ENCODE peak calls at places on chromosomes 12 and 14, in four cellular contexts. One of them, this sample, is unnamed.

GRCh38 chr12:57127101-57127709 is 1.1 kb upstream of the LRP1 start:
- DNase-seq in GM12878: no peak
- DNase-seq in K562: peak; percentile 69
- DNase-seq in HCT116: peak; percentile 68
- DNase-seq in this sample: no peak

GRCh38 chr14:61889914-61890351 is 127.7 kb downstream of the SNAPC1 start:
- DNase-seq in GM12878: peak; percentile 81
- DNase-seq in K562: no peak
- DNase-seq in HCT116: no peak
- DNase-seq in this sample: no peak

GRCh38 chr12:89129471-89129870 is 222.8 kb downstream of the DUSP6 start:
- DNase-seq in GM12878: no peak
- DNase-seq in K562: no peak
- DNase-seq in HCT116: no peak
- DNase-seq in this sample: no peak

GRCh38 chr12:106914796-106915634 is 40.7 kb upstream of the TMEM263 start:
- DNase-seq in GM12878: peak; percentile 36
- DNase-seq in K562: no peak
- DNase-seq in HCT116: no peak
- DNase-seq in this sample: no peak

GRCh38 chr12:28137414-28137813 is 52.8 kb upstream of the CCDC91 start:
- DNase-seq in GM12878: no peak
- DNase-seq in K562: no peak
- DNase-seq in HCT116: no peak
- DNase-seq in this sample: no peak

GRCh38 chr12:86234309-86234708 is 21.9 kb downstream of the MGAT4C start:
- DNase-seq in GM12878: no peak
- DNase-seq in K562: no peak
- DNase-seq in HCT116: no peak
- DNase-seq in this sample: no peak

GRCh38 chr12:367972-368371 is 21.1 kb downstream of the KDM5A start:
- DNase-seq in GM12878: no peak
- DNase-seq in K562: no peak
- DNase-seq in HCT116: no peak
- DNase-seq in this sample: no peak

GRCh38 chr14:100955201-100955600 is 51.7 kb upstream of the RTL1 start:
- DNase-seq in GM12878: no peak
- DNase-seq in K562: no peak
- DNase-seq in HCT116: no peak
- DNase-seq in this sample: peak; percentile 50

GRCh38 chr12:120710805-120711296 is 593 bp downstream of the UNC119B start:
- DNase-seq in GM12878: no peak
- DNase-seq in K562: peak; percentile 57
- DNase-seq in HCT116: no peak
- DNase-seq in this sample: no peak

GRCh38 chr12:48489012-48489411 is 6.7 kb downstream of the C12orf54 start:
- DNase-seq in GM12878: peak; percentile 45
- DNase-seq in K562: no peak
- DNase-seq in HCT116: no peak
- DNase-seq in this sample: no peak

GRCh38 chr12:96397756-96398421 is 2.4 kb downstream of the CDK17 start:
- DNase-seq in GM12878: no peak
- DNase-seq in K562: no peak
- DNase-seq in HCT116: no peak
- DNase-seq in this sample: peak; percentile 42

GRCh38 chr14:66099931-66100330 is 386.2 kb upstream of the CCDC196 start:
- DNase-seq in GM12878: peak; percentile 15
- DNase-seq in K562: no peak
- DNase-seq in HCT116: no peak
- DNase-seq in this sample: no peak

GRCh38 chr14:33062476-33062875 is 123.8 kb downstream of the NPAS3 start:
- DNase-seq in GM12878: no peak
- DNase-seq in K562: no peak
- DNase-seq in HCT116: no peak
- DNase-seq in this sample: no peak

GRCh38 chr12:125187780-125188741 is 122.8 kb downstream of the AACS start:
- DNase-seq in GM12878: no peak
- DNase-seq in K562: no peak
- DNase-seq in HCT116: no peak
- DNase-seq in this sample: no peak
- TF ChIP-seq EZH2 in GM12878: peak; percentile 83
- TF ChIP-seq EZH2 in K562: no peak
- TF ChIP-seq EZH2 in HCT116: no peak
- TF ChIP-seq EZH2 in this sample: peak; percentile 83

GRCh38 chr12:55718020-55718419 is 2.2 kb upstream of the RDH5 start:
- DNase-seq in GM12878: no peak
- DNase-seq in K562: no peak
- DNase-seq in HCT116: no peak
- DNase-seq in this sample: no peak

GRCh38 chr12:55715833-55716581 is at the start of gene BLOC1S1:
- DNase-seq in GM12878: peak; percentile 73
- DNase-seq in K562: peak; percentile 97
- DNase-seq in HCT116: peak; percentile 94
- DNase-seq in this sample: peak; percentile 84

GRCh38 chr12:55715169-55715764 is 579 bp upstream of the BLOC1S1 start:
- DNase-seq in GM12878: no peak
- DNase-seq in K562: no peak
- DNase-seq in HCT116: no peak
- DNase-seq in this sample: no peak

GRCh38 chr12:55717397-55718007 is 1.7 kb downstream of the BLOC1S1 start:
- DNase-seq in GM12878: no peak
- DNase-seq in K562: no peak
- DNase-seq in HCT116: no peak
- DNase-seq in this sample: peak; percentile 19

GRCh38 chr12:55716582-55717396 is 943 bp downstream of the BLOC1S1 start:
- DNase-seq in GM12878: no peak
- DNase-seq in K562: no peak
- DNase-seq in HCT116: no peak
- DNase-seq in this sample: no peak
- H3K4me3 ChIP-seq in GM12878: peak overlapping the region; percentile 81
- H3K4me3 ChIP-seq in K562: peak overlapping the region; percentile 84
- H3K4me3 ChIP-seq in HCT116: peak overlapping the region; percentile 75
- H3K4me3 ChIP-seq in this sample: peak overlapping the region; percentile 66

GRCh38 chr12:32454075-32454474 is 54.7 kb downstream of the FGD4 start:
- DNase-seq in GM12878: no peak
- DNase-seq in K562: no peak
- DNase-seq in HCT116: peak; percentile 35
- DNase-seq in this sample: peak; percentile 68
- TF ChIP-seq POLR2A in GM12878: no peak
- TF ChIP-seq POLR2A in K562: no peak
- TF ChIP-seq POLR2A in HCT116: no peak
- TF ChIP-seq POLR2A in this sample: peak; percentile 36

DNA sequence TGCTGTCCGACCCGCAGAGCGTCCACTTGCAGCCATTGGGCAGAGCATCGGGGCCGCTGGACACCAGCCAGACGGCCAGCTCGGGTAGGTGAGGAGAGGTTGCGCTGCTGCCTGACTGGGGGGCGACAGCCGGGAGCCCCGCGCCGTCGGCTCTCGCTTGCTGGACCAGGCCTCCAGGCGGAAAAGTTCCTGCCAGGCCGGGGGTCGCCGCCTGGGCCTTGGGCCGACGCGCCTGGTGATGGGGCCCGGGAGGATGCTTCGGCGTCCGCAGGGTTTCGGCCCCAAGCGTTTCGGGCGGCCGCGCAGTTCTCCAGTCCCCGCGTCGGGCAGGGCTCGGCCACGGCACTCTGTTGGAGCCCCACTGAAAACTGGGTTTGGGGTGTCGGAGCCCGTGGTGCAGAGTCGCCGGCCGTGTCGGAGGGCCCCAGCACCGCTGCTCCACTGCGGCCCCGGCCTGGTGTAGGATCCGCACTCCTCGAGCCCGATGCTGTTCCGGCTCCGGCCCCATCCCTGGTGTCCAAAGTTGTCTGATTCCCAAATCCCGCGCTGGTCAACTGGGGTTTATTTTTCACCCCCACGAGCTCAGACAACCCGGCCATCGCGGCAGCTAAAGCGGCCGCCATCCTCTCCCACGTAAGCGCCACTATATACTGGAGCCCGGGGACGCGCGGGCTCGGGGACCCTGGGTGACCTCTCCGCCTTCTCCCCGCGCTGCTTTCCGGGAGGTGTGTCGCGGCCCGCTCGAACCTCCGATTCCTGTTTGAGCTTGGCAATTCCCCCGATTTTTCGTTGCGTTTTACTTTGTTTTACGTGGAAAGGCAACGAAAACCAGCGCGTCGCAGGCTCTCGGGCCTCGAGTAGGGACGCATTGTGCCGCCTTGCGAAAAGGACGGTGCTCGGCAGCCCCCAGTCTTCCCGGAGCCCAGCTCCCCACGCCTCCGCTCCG is 872 bp downstream of the VSX2 start:
- DNase-seq in GM12878: no peak
- DNase-seq in K562: no peak
- DNase-seq in HCT116: no peak
- DNase-seq in this sample: peak; percentile 11
- TF ChIP-seq EZH2 in GM12878: peak; percentile 65
- TF ChIP-seq EZH2 in K562: peak; percentile 23
- TF ChIP-seq EZH2 in HCT116: no peak
- TF ChIP-seq EZH2 in this sample: peak; percentile 96

DNA sequence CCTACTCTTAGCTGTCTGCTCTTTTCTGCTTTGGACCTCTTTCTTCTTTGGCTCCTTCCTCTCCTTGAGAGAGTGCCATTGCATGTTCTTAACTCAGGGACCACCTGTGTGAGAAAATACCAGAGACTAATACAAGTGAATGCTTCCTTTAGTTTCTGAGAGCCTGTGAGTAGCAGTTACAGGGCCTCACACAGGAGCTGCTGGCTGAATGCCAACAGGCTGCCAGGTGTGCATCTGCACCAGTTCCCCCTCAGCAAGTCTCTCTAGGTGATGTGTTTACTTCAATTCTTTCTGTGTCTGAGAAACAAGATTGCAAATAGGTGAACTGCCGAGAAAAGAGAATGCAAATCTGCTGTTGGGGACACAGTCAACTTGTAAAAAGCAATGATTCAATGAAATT is 108.2 kb downstream of the STXBP6 start:
- DNase-seq in GM12878: no peak
- DNase-seq in K562: no peak
- DNase-seq in HCT116: no peak
- DNase-seq in this sample: no peak
- H3K4me3 ChIP-seq in GM12878: no peak overlapping the region
- H3K4me3 ChIP-seq in K562: no peak overlapping the region
- H3K4me3 ChIP-seq in HCT116: no peak overlapping the region
- H3K4me3 ChIP-seq in this sample: no peak overlapping the region

This sample was measured in endothelial cell of umbilical vein.